ENCODE peak calls at places on chromosomes 16 and 17, in ten cellular contexts. W is naive B cell; C is activated T-cell treated with anti-CD3 and anti-CD28 coated beads, Interleukin-2, amount 50 U/mL, for 72 hours; I is hepatic stellate cell; T is central memory CD4-positive, alpha-beta T cell; Z is T-helper 1 cell; Y is ELR; G is fibroblast of the aortic adventitia; V is OCI-LY7; K is stimulated activated CD4-positive, alpha-beta T cell treated with anti-CD3 and anti-CD28 coated beads, Interleukin-2, amount 100 ng/mL, for 48 hours. N is an unnamed sample.

GRCh38 chr16:90048347-90048722 is 28.8 kb downstream of the PRDM7 start:
- DNase-seq in W (no peak), C (no peak), I (no peak), T (peak), Z (no peak), Y (peak), G (peak), V (no peak), K (no peak), N (no peak)

GRCh38 chr17:2631211-2631610 is 37.8 kb downstream of the PAFAH1B1 start:
- DNase-seq in W (no peak), C (no peak), I (no peak), T (no peak), Z (no peak), Y (no peak), G (no peak), V (no peak), K (no peak), N (no peak)

GRCh38 chr16:4059969-4060368 is 56.3 kb downstream of the ADCY9 start:
- DNase-seq in W (no peak), C (no peak), I (no peak), T (no peak), Z (peak), Y (no peak), G (no peak), V (no peak), K (no peak), N (peak)

GRCh38 chr16:25868966-25869365 is 177.2 kb downstream of the HS3ST4 start:
- DNase-seq in W (no peak), C (no peak), I (no peak), T (no peak), Z (no peak), Y (no peak), G (no peak), V (no peak), K (no peak), N (no peak)

GRCh38 chr17:69030145-69030544 is 30.6 kb downstream of the ABCA9 start:
- DNase-seq in W (no peak), C (no peak), I (no peak), T (no peak), Z (no peak), Y (peak), G (peak), V (no peak), K (no peak), N (no peak)

GRCh38 chr17:81456091-81456490 is 56.5 kb downstream of the ACTG1 start:
- DNase-seq in W (no peak), C (no peak), I (no peak), T (no peak), Z (no peak), Y (no peak), G (no peak), V (no peak), K (no peak), N (peak)

GRCh38 chr16:15876503-15876902 is 11.9 kb downstream of the CEP20 start:
- DNase-seq in W (no peak), C (no peak), I (no peak), T (no peak), Z (no peak), Y (no peak), G (no peak), V (no peak), K (no peak), N (no peak)

GRCh38 chr17:14448816-14449215 is 147.9 kb downstream of the HS3ST3B1 start:
- DNase-seq in W (no peak), C (no peak), I (no peak), T (no peak), Z (no peak), Y (no peak), G (no peak), V (no peak), K (no peak), N (no peak)

GRCh38 chr17:27914382-27914781 is 21.2 kb upstream of the LYRM9 start:
- DNase-seq in W (no peak), C (no peak), I (no peak), T (no peak), Z (no peak), Y (no peak), G (no peak), V (no peak), K (no peak), N (no peak)

GRCh38 chr17:28716740-28717577 is 709 bp downstream of the RAB34 start:
- DNase-seq in W (no peak), C (peak), I (peak), T (no peak), Z (no peak), Y (peak), G (peak), V (no peak), K (no peak), N (no peak)

GRCh38 chr16:88322500-88322970 is 60.2 kb upstream of the ZNF469 start:
- DNase-seq in W (no peak), C (no peak), I (no peak), T (no peak), Z (no peak), Y (no peak), G (no peak), V (no peak), K (no peak), N (no peak)

GRCh38 chr16:85265161-85265784 is 153.0 kb upstream of the CIBAR2 start:
- DNase-seq in W (no peak), C (no peak), I (no peak), T (no peak), Z (no peak), Y (no peak), G (no peak), V (no peak), K (no peak), N (no peak)

GRCh38 chr17:82553210-82553930 is 33.8 kb downstream of the FOXK2 start:
- DNase-seq in W (no peak), C (no peak), I (no peak), T (no peak), Z (no peak), Y (no peak), G (no peak), V (peak), K (no peak), N (no peak)

GRCh38 chr16:17076818-17077498 is 393.8 kb downstream of the XYLT1 start:
- DNase-seq in W (no peak), C (no peak), I (no peak), T (no peak), Z (no peak), Y (no peak), G (no peak), V (no peak), K (no peak), N (no peak)

GRCh38 chr16:68668266-68668665 is 23.2 kb downstream of the CDH3 start:
- DNase-seq in W (no peak), C (peak), I (no peak), T (no peak), Z (peak), Y (peak), G (no peak), V (no peak), K (no peak), N (no peak)

GRCh38 chr17:37787055-37787720 is 42.3 kb upstream of the HNF1B start:
- DNase-seq in W (no peak), C (no peak), I (no peak), T (no peak), Z (no peak), Y (no peak), G (peak), V (no peak), K (no peak), N (no peak)

GRCh38 chr17:22138861-22139469 is 446.6 kb downstream of the KCNJ18 start:
- DNase-seq in W (no peak), C (no peak), I (no peak), T (no peak), Z (no peak), Y (no peak), G (no peak), V (no peak), K (no peak), N (no peak)

GRCh38 chr17:31803494-31804213 is 55.4 kb downstream of the COPRS start:
- DNase-seq in W (no peak), C (no peak), I (no peak), T (no peak), Z (no peak), Y (no peak), G (no peak), V (no peak), K (no peak), N (no peak)

GRCh38 chr17:9221231-9222180 is 200.2 kb downstream of the NTN1 start:
- DNase-seq in W (no peak), C (no peak), I (no peak), T (no peak), Z (no peak), Y (no peak), G (no peak), V (no peak), K (no peak), N (no peak)